ENCODE peak calls at places on chromosomes 12 and 14, in ten cellular contexts. A is OCI-LY7, G is progenitor cell of endocrine pancreas, Y is uterus, X is AG04449, B is WTC11, S is hepatocyte, D is DND-41, J is heart left ventricle, V is astrocyte. K is an unnamed sample.

GRCh38 chr12:132166093-132166492 is 21.8 kb downstream of the NOC4L start:
- DNase-seq in A (no peak), G (no peak), Y (no peak), X (no peak), B (no peak), S (no peak), D (no peak), J (no peak), V (no peak), K (no peak)

GRCh38 chr12:71438670-71439361 is 782 bp upstream of the LGR5 start:
- DNase-seq in A (no peak), G (no peak), Y (no peak), X (no peak), B (no peak), S (peak), D (no peak), J (no peak), V (no peak), K (no peak)

GRCh38 chr12:99627459-99627858 is 20.1 kb upstream of the GARIN6 start:
- DNase-seq in A (no peak), G (no peak), Y (no peak), X (no peak), B (no peak), S (no peak), D (no peak), J (no peak), V (no peak), K (no peak)

GRCh38 chr14:64993263-64993662 is 6.6 kb downstream of the FNTB start:
- DNase-seq in A (no peak), G (no peak), Y (no peak), X (no peak), B (no peak), S (no peak), D (no peak), J (no peak), V (no peak), K (no peak)

GRCh38 chr12:130463818-130464663 is 126.4 kb downstream of the PIWIL1 start:
- DNase-seq in A (no peak), G (no peak), Y (no peak), X (no peak), B (no peak), S (no peak), D (peak), J (no peak), V (no peak), K (no peak)

GRCh38 chr12:94187351-94187750 is 39.0 kb downstream of the PLXNC1 start:
- DNase-seq in A (no peak), G (no peak), Y (no peak), X (no peak), B (no peak), S (no peak), D (no peak), J (no peak), V (no peak), K (no peak)

GRCh38 chr12:112468041-112468440 is 49.3 kb downstream of the PTPN11 start:
- DNase-seq in A (no peak), G (no peak), Y (no peak), X (no peak), B (no peak), S (no peak), D (no peak), J (no peak), V (no peak), K (peak)

GRCh38 chr12:112496493-112496892 is 77.7 kb downstream of the PTPN11 start:
- DNase-seq in A (no peak), G (no peak), Y (no peak), X (no peak), B (no peak), S (no peak), D (no peak), J (no peak), V (no peak), K (no peak)

GRCh38 chr12:4145990-4146859 is 127.3 kb upstream of the CCND2 start:
- DNase-seq in A (no peak), G (no peak), Y (no peak), X (no peak), B (no peak), S (no peak), D (no peak), J (no peak), V (no peak), K (no peak)

GRCh38 chr14:95741051-95741490 is 27.1 kb upstream of the TCL1A start:
- DNase-seq in A (no peak), G (no peak), Y (no peak), X (no peak), B (no peak), S (peak), D (no peak), J (no peak), V (no peak), K (peak)

GRCh38 chr12:46676797-46677520 is 148.8 kb downstream of the SLC38A4 start:
- DNase-seq in A (no peak), G (no peak), Y (no peak), X (no peak), B (no peak), S (no peak), D (no peak), J (no peak), V (no peak), K (no peak)

GRCh38 chr12:46459881-46460545 is 87.4 kb upstream of the SLC38A2 start:
- DNase-seq in A (peak), G (no peak), Y (no peak), X (no peak), B (no peak), S (no peak), D (peak), J (no peak), V (no peak), K (no peak)

GRCh38 chr14:104973215-104974145 is 4.7 kb downstream of the AHNAK2 start:
- DNase-seq in A (no peak), G (no peak), Y (peak), X (peak), B (no peak), S (peak), D (no peak), J (peak), V (peak), K (peak)

GRCh38 chr14:35900741-35901140 is 74.6 kb downstream of the BRMS1L start:
- DNase-seq in A (no peak), G (no peak), Y (no peak), X (no peak), B (no peak), S (no peak), D (no peak), J (no peak), V (no peak), K (no peak)

GRCh38 chr14:23430733-23431105 is 4.7 kb downstream of the MYH7 start:
- DNase-seq in A (no peak), G (no peak), Y (no peak), X (no peak), B (no peak), S (peak), D (no peak), J (no peak), V (peak), K (no peak)

GRCh38 chr14:80100681-80101080 is 110.6 kb downstream of the DIO2 start:
- DNase-seq in A (no peak), G (no peak), Y (no peak), X (no peak), B (no peak), S (no peak), D (no peak), J (no peak), V (no peak), K (no peak)

GRCh38 chr14:87161502-87161901 is 831.5 kb downstream of the GALC start:
- DNase-seq in A (no peak), G (no peak), Y (peak), X (no peak), B (no peak), S (no peak), D (no peak), J (no peak), V (no peak), K (no peak)

GRCh38 chr12:106304001-106304421 is 1.5 kb downstream of the TCP11L2 start:
- DNase-seq in A (no peak), G (no peak), Y (no peak), X (no peak), B (no peak), S (peak), D (no peak), J (no peak), V (no peak), K (no peak)

GRCh38 chr12:64400041-64400440 is 4.2 kb upstream of the XPOT start:
- DNase-seq in A (no peak), G (no peak), Y (no peak), X (no peak), B (no peak), S (no peak), D (no peak), J (no peak), V (peak), K (no peak)

GRCh38 chr14:23578560-23579310 is at the start of gene JPH4:
- DNase-seq in A (no peak), G (no peak), Y (peak), X (no peak), B (peak), S (peak), D (no peak), J (no peak), V (no peak), K (peak)

GRCh38 chr14:88554458-88555286 is at the start of gene PTPN21:
- DNase-seq in A (no peak), G (peak), Y (peak), X (no peak), B (peak), S (peak), D (no peak), J (peak), V (peak), K (peak)

GRCh38 chr14:55122441-55122986 is 6.5 kb upstream of the LGALS3 start:
- DNase-seq in A (no peak), G (no peak), Y (peak), X (no peak), B (no peak), S (peak), D (no peak), J (peak), V (peak), K (no peak)

GRCh38 chr12:2283910-2284309 is 231.1 kb downstream of the CACNA1C start:
- DNase-seq in A (peak), G (no peak), Y (no peak), X (no peak), B (no peak), S (peak), D (no peak), J (no peak), V (peak), K (no peak)

GRCh38 chr14:23300687-23301223 is 1.9 kb downstream of the PPP1R3E start:
- DNase-seq in A (peak), G (no peak), Y (peak), X (no peak), B (no peak), S (peak), D (no peak), J (peak), V (no peak), K (peak)

GRCh38 chr14:47675489-47676300 is at the start of gene MDGA2:
- DNase-seq in A (no peak), G (no peak), Y (no peak), X (no peak), B (peak), S (peak), D (no peak), J (no peak), V (peak), K (peak)

GRCh38 chr12:86727151-86727550 is 471.0 kb upstream of the MGAT4C start:
- DNase-seq in A (no peak), G (no peak), Y (no peak), X (peak), B (no peak), S (no peak), D (no peak), J (no peak), V (peak), K (no peak)

GRCh38 chr14:54651018-54651351 is 84.1 kb downstream of the SAMD4A start:
- DNase-seq in A (no peak), G (no peak), Y (no peak), X (no peak), B (no peak), S (no peak), D (no peak), J (no peak), V (no peak), K (no peak)

DNA sequence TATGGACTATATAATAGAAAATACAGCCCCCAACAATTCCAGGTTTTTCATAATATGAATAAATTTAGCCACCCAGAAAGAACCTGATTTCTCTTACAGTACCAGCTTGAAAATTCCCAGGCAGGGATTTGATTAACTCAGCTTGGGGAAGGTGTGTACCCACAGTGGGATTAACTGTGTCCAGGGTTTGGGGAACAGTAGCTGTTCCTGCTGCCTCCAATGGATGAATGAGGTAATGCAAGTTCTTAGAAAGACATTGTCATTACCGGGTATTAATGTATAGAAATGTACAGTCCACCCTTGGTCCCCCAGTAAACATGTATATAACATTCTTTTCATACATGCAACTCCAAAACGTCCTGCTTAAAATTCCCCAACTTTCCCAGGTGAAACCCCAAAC is 115.6 kb downstream of the LRIG3 start:
- DNase-seq in A (peak), G (no peak), Y (no peak), X (no peak), B (no peak), S (no peak), D (no peak), J (no peak), V (no peak), K (no peak)
- TF ChIP-seq CTCF in A (peak), G (peak), Y (no peak), X (peak), B (peak), S (peak), D (peak), J (no peak), V (peak), K (peak)

GRCh38 chr14:61560323-61560722 is 135.0 kb upstream of the HIF1A start:
- DNase-seq in A (no peak), G (no peak), Y (no peak), X (no peak), B (no peak), S (peak), D (no peak), J (no peak), V (no peak), K (no peak)

GRCh38 chr14:61562321-61563161 is 132.8 kb upstream of the HIF1A start:
- DNase-seq in A (no peak), G (no peak), Y (no peak), X (peak), B (no peak), S (peak), D (no peak), J (no peak), V (peak), K (no peak)

GRCh38 chr14:61561657-61562276 is 133.5 kb upstream of the HIF1A start:
- DNase-seq in A (no peak), G (no peak), Y (peak), X (peak), B (no peak), S (peak), D (no peak), J (peak), V (peak), K (no peak)

GRCh38 chr14:61559641-61560201 is 135.6 kb upstream of the HIF1A start:
- DNase-seq in A (no peak), G (no peak), Y (no peak), X (no peak), B (no peak), S (peak), D (no peak), J (no peak), V (no peak), K (no peak)

GRCh38 chr14:61561144-61561543 is 134.2 kb upstream of the HIF1A start:
- DNase-seq in A (no peak), G (no peak), Y (no peak), X (no peak), B (no peak), S (no peak), D (no peak), J (no peak), V (peak), K (no peak)
- TF ChIP-seq CTCF in A (peak), G (no peak), Y (no peak), X (peak), B (no peak), S (no peak), D (peak), J (no peak), V (no peak), K (no peak)

GRCh38 chr12:125738211-125738610 is 673.0 kb downstream of the AACS start:
- DNase-seq in A (no peak), G (no peak), Y (no peak), X (no peak), B (no peak), S (no peak), D (no peak), J (no peak), V (no peak), K (no peak)
- TF ChIP-seq CTCF in A (no peak), G (no peak), Y (no peak), X (no peak), B (no peak), S (no peak), D (no peak), J (no peak), V (no peak), K (no peak)

GRCh38 chr12:76678992-76679391 is 84.9 kb upstream of the ZDHHC17 start:
- DNase-seq in A (no peak), G (no peak), Y (no peak), X (no peak), B (no peak), S (no peak), D (no peak), J (no peak), V (no peak), K (no peak)

GRCh38 chr12:76685246-76685678 is 78.7 kb upstream of the ZDHHC17 start:
- DNase-seq in A (no peak), G (no peak), Y (peak), X (no peak), B (peak), S (peak), D (no peak), J (peak), V (no peak), K (peak)

GRCh38 chr12:76680940-76681339 is 83.0 kb upstream of the ZDHHC17 start:
- DNase-seq in A (no peak), G (no peak), Y (no peak), X (peak), B (no peak), S (no peak), D (no peak), J (no peak), V (peak), K (no peak)

GRCh38 chr12:76674669-76675315 is 89.1 kb upstream of the ZDHHC17 start:
- DNase-seq in A (no peak), G (no peak), Y (no peak), X (no peak), B (no peak), S (no peak), D (no peak), J (no peak), V (no peak), K (no peak)

GRCh38 chr12:76679778-76680177 is 84.1 kb upstream of the ZDHHC17 start:
- DNase-seq in A (no peak), G (no peak), Y (no peak), X (no peak), B (no peak), S (no peak), D (no peak), J (no peak), V (peak), K (no peak)
- TF ChIP-seq CTCF in A (no peak), G (no peak), Y (no peak), X (no peak), B (no peak), S (no peak), D (no peak), J (no peak), V (no peak), K (no peak)

DNA sequence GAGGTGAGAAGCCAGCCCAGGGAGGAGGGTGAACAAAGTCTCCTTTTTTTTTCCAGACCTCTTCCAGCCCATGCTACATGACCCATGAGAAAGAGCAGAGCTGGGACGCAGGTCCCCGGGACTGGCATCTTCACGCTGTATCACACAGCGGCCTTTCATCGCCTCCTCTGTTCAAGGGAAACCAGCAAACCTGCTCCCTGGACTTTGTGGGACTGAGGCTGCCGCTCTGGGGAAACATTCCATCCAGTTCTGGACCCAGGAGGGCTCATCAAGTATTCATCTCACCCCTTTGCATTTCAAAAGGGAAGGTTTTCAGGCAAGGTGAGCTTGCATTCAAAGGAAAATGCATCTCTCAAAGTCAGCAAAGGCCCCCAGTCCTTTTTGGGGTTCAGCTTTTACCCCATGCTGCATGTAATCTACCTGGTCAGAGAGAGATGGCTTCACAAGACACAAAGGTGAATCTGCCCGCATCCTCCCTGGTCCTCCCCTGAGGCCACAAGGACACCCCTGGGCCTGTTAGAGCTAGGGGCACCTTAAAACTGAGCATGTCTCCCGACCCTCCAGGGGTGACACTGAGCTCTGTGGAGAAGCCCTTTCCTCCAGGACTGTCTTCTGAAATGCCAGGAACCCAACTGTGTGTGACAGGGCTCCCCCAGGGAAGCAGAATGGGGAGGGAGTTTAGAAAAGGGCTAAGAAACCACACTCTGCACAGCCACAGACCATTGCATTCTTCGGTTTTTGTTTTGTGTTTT is 21.2 kb upstream of the MEG3 start:
- DNase-seq in A (no peak), G (no peak), Y (no peak), X (no peak), B (no peak), S (no peak), D (no peak), J (peak), V (no peak), K (no peak)
- TF ChIP-seq CTCF in A (no peak), G (no peak), Y (no peak), X (no peak), B (no peak), S (no peak), D (no peak), J (no peak), V (no peak), K (no peak)